ENCODE peak calls at places on chromosome X, in eight cellular contexts. A is CD4-positive, alpha-beta T cell; P is choroid plexus epithelial cell; W is Caco-2; E is pancreas; L is RWPE1; T is posterior cingulate gyrus; Y is caudate nucleus. Q is an unnamed sample.

GRCh38 chrX:109294097-109294815 is 187.6 kb downstream of the GUCY2F start:
- DNase-seq in E (no peak), A (no peak), Y (no peak), W (no peak), P (peak), L (no peak), T (no peak), Q (no peak)

GRCh38 chrX:105483011-105483410 is 262.5 kb upstream of the TEX13A start:
- DNase-seq in W (no peak), E (no peak), Y (no peak), T (no peak), A (no peak), L (peak), P (peak), Q (no peak)

GRCh38 chrX:11267311-11267910 is 25.8 kb upstream of the AMELX start:
- DNase-seq in Y (no peak), T (no peak), W (no peak), L (no peak), A (no peak), P (peak), E (no peak), Q (no peak)

GRCh38 chrX:141221611-141222010 is 20.7 kb downstream of the SPANXC start:
- DNase-seq in A (no peak), E (no peak), W (no peak), Y (no peak), L (no peak), T (no peak), P (no peak), Q (no peak)

GRCh38 chrX:54415534-54416350 is 24.5 kb upstream of the TSR2 start:
- DNase-seq in A (no peak), W (no peak), E (no peak), Y (no peak), L (no peak), P (peak), T (no peak), Q (no peak)

GRCh38 chrX:46759645-46759974 is 692 bp upstream of the SLC9A7 start:
- DNase-seq in L (no peak), A (no peak), E (no peak), P (no peak), T (no peak), Y (no peak), W (no peak), Q (no peak)

GRCh38 chrX:152641996-152642395 is 4.3 kb downstream of the GABRQ start:
- DNase-seq in W (peak), E (no peak), T (no peak), A (no peak), Y (no peak), P (peak), L (no peak), Q (no peak)

GRCh38 chrX:136608295-136608933 is 39.5 kb upstream of the CD40LG start:
- DNase-seq in W (no peak), L (no peak), T (no peak), Y (no peak), E (peak), P (peak), A (peak), Q (no peak)

GRCh38 chrX:123860983-123861382 is 1.1 kb downstream of the XIAP start:
- DNase-seq in L (no peak), W (no peak), Y (no peak), A (no peak), P (peak), T (no peak), E (no peak), Q (no peak)

GRCh38 chrX:103734125-103734760 is 23.5 kb downstream of the TMEM31 start:
- DNase-seq in L (no peak), W (no peak), Y (no peak), A (no peak), P (peak), E (no peak), T (no peak), Q (no peak)

Q was measured in BJ.